ENCODE peak calls at places on chromosomes 13 and 19, in five cellular contexts. O is AG04450, S is left ventricle myocardium inferior, H is uterus, N is upper lobe of left lung. F is an unnamed sample.
A peak's percentile ranks its signal among the peaks of the same experiment; 100 is the strongest.

GRCh38 chr13:27770809-27771208 is 21.5 kb upstream of the GSX1 start:
- DNase-seq in H (no peak), O (no peak), S (no peak), N (no peak), F (no peak)

GRCh38 chr13:109135018-109135417 is 505.6 kb downstream of the MYO16 start:
- DNase-seq in H (no peak), O (no peak), N (no peak), S (no peak), F (no peak)

GRCh38 chr19:35911173-35911572 is 3.1 kb upstream of the TYROBP start:
- DNase-seq in O (no peak), H (no peak), S (no peak), N (no peak), F (no peak)

GRCh38 chr19:6476155-6476895 is 5.3 kb downstream of the DENND1C start:
- DNase-seq in N (peak; percentile 93), S (peak; percentile 33), H (no peak), O (no peak), F (peak; percentile 41)

GRCh38 chr19:10625003-10625761 is at the start of gene SLC44A2:
- DNase-seq in S (peak; percentile 86), H (peak; percentile 81), O (no peak), N (peak; percentile 89), F (peak; percentile 88)

GRCh38 chr19:19405919-19406877 is 723 bp downstream of the GATAD2A start:
- DNase-seq in S (peak; percentile 59), H (peak; percentile 51), O (no peak), N (peak; percentile 55), F (peak; percentile 64)

GRCh38 chr13:25372275-25373081 is 704 bp downstream of the ATP8A2 start:
- DNase-seq in S (no peak), O (no peak), H (no peak), N (no peak), F (no peak)

GRCh38 chr13:105925496-105925895 is 610.0 kb downstream of the EFNB2 start:
- DNase-seq in N (no peak), O (no peak), S (no peak), H (no peak), F (no peak)

GRCh38 chr19:5961969-5962945 is 15.7 kb downstream of the RANBP3 start:
- DNase-seq in H (no peak), S (peak; percentile 43), O (no peak), N (peak; percentile 89), F (peak; percentile 68)

GRCh38 chr13:25683056-25683455 is 311.3 kb downstream of the ATP8A2 start:
- DNase-seq in H (no peak), O (no peak), N (no peak), S (no peak), F (no peak)

DNA sequence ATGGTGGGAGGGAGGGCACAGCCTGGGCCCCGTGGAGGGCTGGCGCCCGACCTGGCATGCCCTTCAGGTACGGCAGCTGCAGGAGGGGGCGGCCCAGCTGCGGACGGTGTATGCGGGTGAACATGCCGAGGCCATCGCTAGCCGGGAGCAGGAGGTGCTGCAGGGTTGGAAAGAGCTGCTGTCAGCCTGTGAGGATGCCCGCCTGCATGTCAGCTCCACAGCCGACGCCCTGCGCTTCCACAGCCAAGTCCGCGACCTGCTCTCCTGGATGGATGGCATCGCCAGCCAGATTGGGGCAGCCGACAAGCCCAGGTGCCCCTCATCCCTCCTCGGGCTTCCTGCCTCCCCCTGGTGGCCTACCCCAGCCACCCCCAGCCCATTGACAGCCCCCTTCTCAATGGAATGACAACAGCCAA is 16.6 kb upstream of the SHKBP1 start:
- DNase-seq in O (no peak), N (no peak), S (no peak), H (no peak), F (peak; percentile 60)
- H3K27me3 ChIP-seq in O (peaks cover 44% of the 10 kb centered on the region), N (no peaks in the 10 kb centered on the region), S (peaks cover 66% of the 10 kb centered on the region), H (no peaks in the 10 kb centered on the region), F (peaks cover 22% of the 10 kb centered on the region)

GRCh38 chr19:14091885-14092462 is 1.4 kb upstream of the SAMD1 start:
- DNase-seq in S (no peak), H (no peak), O (no peak), N (no peak), F (no peak)
- H3K27me3 ChIP-seq in S (no peaks in the 10 kb centered on the region), H (no peaks in the 10 kb centered on the region), O (no peaks in the 10 kb centered on the region), N (no peaks in the 10 kb centered on the region), F (no peaks in the 10 kb centered on the region)

GRCh38 chr13:112441226-112441625 is 65.1 kb downstream of the SPACA7 start:
- DNase-seq in N (peak; percentile 5), S (no peak), H (no peak), O (no peak), F (no peak)
- H3K27me3 ChIP-seq in N (peaks cover 13% of the 10 kb centered on the region), S (peaks cover 81% of the 10 kb centered on the region), H (peaks cover 11% of the 10 kb centered on the region), O (peaks cover 4% of the 10 kb centered on the region), F (peaks cover 42% of the 10 kb centered on the region)

GRCh38 chr19:1466461-1467227 is 12.4 kb downstream of the C19orf25 start:
- DNase-seq in H (no peak), N (no peak), O (no peak), S (no peak), F (no peak)
- H3K27me3 ChIP-seq in H (peaks cover 24% of the 10 kb centered on the region), N (peaks cover 61% of the 10 kb centered on the region), O (peaks cover 38% of the 10 kb centered on the region), S (peaks cover 77% of the 10 kb centered on the region), F (peaks cover 48% of the 10 kb centered on the region)

GRCh38 chr19:54552913-54553310 is 20.7 kb upstream of the LILRA2 start:
- DNase-seq in H (no peak), S (no peak), O (no peak), N (no peak), F (no peak)

GRCh38 chr19:54554006-54554405 is 19.6 kb upstream of the LILRA2 start:
- DNase-seq in H (no peak), S (no peak), N (no peak), O (no peak), F (no peak)

GRCh38 chr19:54554896-54555295 is 18.7 kb upstream of the LILRA2 start:
- DNase-seq in N (no peak), S (no peak), H (no peak), O (no peak), F (no peak)

GRCh38 chr19:54551293-54551692 is 22.3 kb upstream of the LILRA2 start:
- DNase-seq in H (no peak), N (no peak), S (no peak), O (no peak), F (no peak)

GRCh38 chr19:54551950-54552912 is 21.4 kb upstream of the LILRA2 start:
- DNase-seq in H (no peak), O (no peak), N (peak; percentile 43), S (peak; percentile 28), F (no peak)
- H3K27me3 ChIP-seq in H (no peaks in the 10 kb centered on the region), O (no peaks in the 10 kb centered on the region), N (no peaks in the 10 kb centered on the region), S (peaks cover 32% of the 10 kb centered on the region), F (peaks cover 23% of the 10 kb centered on the region)

GRCh38 chr13:87042946-87043345 is 628.2 kb upstream of the SLITRK5 start:
- DNase-seq in S (no peak), H (no peak), O (no peak), N (no peak), F (no peak)
- H3K27me3 ChIP-seq in S (peaks cover 4% of the 10 kb centered on the region), H (no peaks in the 10 kb centered on the region), O (no peaks in the 10 kb centered on the region), N (no peaks in the 10 kb centered on the region), F (no peaks in the 10 kb centered on the region)

GRCh38 chr13:110403721-110404120 is 96.6 kb downstream of the COL4A2 start:
- DNase-seq in H (no peak), O (no peak), S (no peak), N (no peak), F (no peak)
- H3K27me3 ChIP-seq in H (no peaks in the 10 kb centered on the region), O (no peaks in the 10 kb centered on the region), S (no peaks in the 10 kb centered on the region), N (no peaks in the 10 kb centered on the region), F (no peaks in the 10 kb centered on the region)

GRCh38 chr19:13013649-13014048 is 18.4 kb downstream of the NFIX start:
- DNase-seq in O (no peak), S (no peak), H (peak; percentile 51), N (no peak), F (no peak)
- H3K27me3 ChIP-seq in O (no peaks in the 10 kb centered on the region), S (no peaks in the 10 kb centered on the region), H (no peaks in the 10 kb centered on the region), N (peaks cover 4% of the 10 kb centered on the region), F (no peaks in the 10 kb centered on the region)

F was measured in heart left ventricle.